ENCODE peak calls at places on chromosomes 1 and 21, in seven cellular contexts. G is upper lobe of right lung, I is AG09309, O is neural crest cell, K is NB4, B is uterus, N is A549. F is an unnamed sample.

GRCh38 chr1:225565845-225566244 is 87.1 kb downstream of the ENAH start:
- DNase-seq in G (no peak), I (peak; percentile 46), O (no peak), K (peak; percentile 71), B (no peak), N (no peak), F (no peak)

GRCh38 chr1:23799570-23800395 is 771 bp downstream of the GALE start:
- DNase-seq in G (peak; percentile 94), I (no peak), O (no peak), K (peak; percentile 69), B (peak; percentile 69), N (peak; percentile 79), F (no peak)

GRCh38 chr1:246052603-246053002 is 454.5 kb downstream of the SMYD3 start:
- DNase-seq in G (no peak), I (no peak), O (no peak), K (no peak), B (no peak), N (no peak), F (no peak)

GRCh38 chr1:12617901-12618660 is at the start of gene DHRS3:
- DNase-seq in G (peak; percentile 92), I (peak; percentile 66), O (peak; percentile 62), K (peak; percentile 86), B (peak; percentile 68), N (peak; percentile 89), F (no peak)

GRCh38 chr21:39564200-39564599 is 48.5 kb upstream of the B3GALT5 start:
- DNase-seq in G (no peak), I (no peak), O (no peak), K (no peak), B (no peak), N (no peak), F (no peak)

GRCh38 chr21:44402323-44403105 is 49.1 kb downstream of the TRPM2 start:
- DNase-seq in G (peak; percentile 50), I (no peak), O (no peak), K (no peak), B (no peak), N (no peak), F (no peak)

GRCh38 chr1:96533820-96534219 is 187.8 kb upstream of the PTBP2 start:
- DNase-seq in G (no peak), I (no peak), O (no peak), K (no peak), B (no peak), N (no peak), F (no peak)

GRCh38 chr1:209620484-209620879 is 31.7 kb downstream of the LAMB3 start:
- DNase-seq in G (no peak), I (peak; percentile 29), O (no peak), K (no peak), B (no peak), N (no peak), F (no peak)

GRCh38 chr1:151944110-151944858 is 35.0 kb upstream of the THEM4 start:
- DNase-seq in G (no peak), I (no peak), O (no peak), K (no peak), B (no peak), N (peak; percentile 43), F (no peak)

GRCh38 chr1:244041475-244042100 is 9.5 kb upstream of the ZBTB18 start:
- DNase-seq in G (no peak), I (no peak), O (no peak), K (no peak), B (no peak), N (no peak), F (no peak)

GRCh38 chr1:148372731-148373130 is 110.4 kb downstream of the PPIAL4G start:
- DNase-seq in G (no peak), I (no peak), O (no peak), K (peak; percentile 7), B (no peak), N (no peak), F (no peak)

GRCh38 chr1:151871284-151872030 is 17.9 kb upstream of the THEM5 start:
- DNase-seq in G (no peak), I (no peak), O (no peak), K (no peak), B (no peak), N (no peak), F (no peak)

GRCh38 chr1:244833734-244834595 is 1.5 kb upstream of the COX20 start:
- DNase-seq in G (peak; percentile 81), I (peak; percentile 45), O (peak; percentile 43), K (peak; percentile 83), B (peak; percentile 66), N (peak; percentile 87), F (no peak)

GRCh38 chr21:17712887-17713286 is 100.2 kb upstream of the BTG3 start:
- DNase-seq in G (no peak), I (no peak), O (no peak), K (no peak), B (no peak), N (no peak), F (no peak)

DNA sequence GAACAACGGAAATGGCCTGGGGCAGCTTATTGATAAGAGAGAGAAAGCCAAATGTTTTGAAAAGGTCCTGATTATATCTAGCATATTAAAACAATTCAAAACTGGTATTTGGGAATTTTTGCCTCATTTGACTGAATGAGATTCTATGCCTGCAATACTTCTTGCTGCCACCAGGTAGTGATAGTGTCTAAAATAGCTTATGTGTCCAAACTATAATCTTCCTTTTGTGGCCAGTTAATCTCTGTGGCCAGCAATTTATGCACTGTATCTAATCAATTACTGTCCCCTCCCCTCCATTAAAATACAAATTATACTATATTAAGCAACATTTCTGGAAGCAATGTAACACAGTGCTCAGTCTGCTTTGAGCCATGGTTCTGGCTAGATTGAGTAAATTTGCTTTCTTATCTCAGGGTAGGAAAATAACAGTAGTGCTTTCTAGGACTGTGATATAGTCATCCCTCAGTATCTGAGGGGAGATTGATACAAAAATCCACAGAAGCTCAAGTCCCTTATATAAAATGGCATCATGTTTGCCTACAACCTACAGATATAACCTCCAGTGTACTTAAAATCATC is 91.8 kb downstream of the FOXD2 start:
- DNase-seq in G (no peak), I (no peak), O (no peak), K (no peak), B (no peak), N (no peak), F (no peak)
- TF ChIP-seq CTCF in G (peak; percentile 44), I (peak; percentile 29), O (peak; percentile 76), K (peak; percentile 56), B (no peak), N (peak; percentile 27), F (peak; percentile 78)

GRCh38 chr1:240946926-240947325 is 335.0 kb upstream of the GREM2 start:
- DNase-seq in G (no peak), I (peak; percentile 29), O (peak; percentile 28), K (peak; percentile 38), B (no peak), N (peak; percentile 46), F (no peak)
- TF ChIP-seq CTCF in G (peak; percentile 39), I (peak; percentile 80), O (peak; percentile 65), K (peak; percentile 55), B (no peak), N (peak; percentile 60), F (peak; percentile 84)

DNA sequence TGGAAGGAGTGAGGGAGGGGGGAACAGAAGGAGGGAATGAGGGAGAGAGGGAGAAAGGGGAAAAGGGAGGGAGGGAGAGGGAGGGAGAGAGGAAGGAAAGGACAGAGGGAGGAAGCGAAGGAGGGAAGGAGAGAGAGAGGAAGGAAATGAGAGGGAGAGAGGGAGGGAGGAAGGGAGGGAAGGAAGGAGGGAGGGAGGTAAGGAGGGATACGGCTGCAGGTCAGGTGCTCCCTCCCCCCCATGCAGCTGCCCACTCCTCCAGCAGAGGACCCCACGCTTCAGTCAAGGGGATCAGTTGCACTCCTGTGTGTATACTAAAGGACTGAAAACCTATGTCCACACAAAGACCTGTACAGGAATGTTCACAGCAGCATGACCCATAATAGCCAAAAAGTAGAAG is 54.8 kb downstream of the CLSTN1 start:
- DNase-seq in G (no peak), I (no peak), O (no peak), K (no peak), B (no peak), N (no peak), F (peak; percentile 35)
- TF ChIP-seq CTCF in G (no peak), I (no peak), O (no peak), K (no peak), B (no peak), N (no peak), F (no peak)

DNA sequence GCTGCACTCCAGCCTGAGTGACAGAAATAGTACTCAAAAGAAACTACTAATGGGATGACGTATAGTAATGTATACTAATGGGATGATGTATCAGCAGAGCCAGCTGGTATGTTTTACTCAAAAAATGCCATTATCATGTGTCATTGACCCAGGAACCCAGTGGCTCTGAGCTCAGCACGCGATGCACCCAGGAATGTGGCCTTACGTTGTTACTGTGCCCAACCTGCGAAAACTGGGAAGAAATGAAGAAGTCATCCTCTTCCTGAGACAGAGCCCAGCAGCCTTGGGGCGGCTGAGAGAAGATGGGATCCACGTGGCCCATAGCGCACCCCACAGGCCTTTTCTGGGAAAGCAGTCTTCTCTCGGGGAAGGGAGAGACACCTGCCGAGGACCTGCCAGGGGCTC is 8.8 kb downstream of the UBE2J2 start:
- DNase-seq in G (no peak), I (peak; percentile 93), O (no peak), K (no peak), B (no peak), N (no peak), F (no peak)
- TF ChIP-seq CTCF in G (no peak), I (peak; percentile 65), O (no peak), K (peak; percentile 10), B (no peak), N (no peak), F (peak; percentile 82)

GRCh38 chr1:203366476-203366875 is 15.6 kb upstream of the FMOD start:
- DNase-seq in G (no peak), I (no peak), O (no peak), K (no peak), B (no peak), N (no peak), F (no peak)

GRCh38 chr1:203371288-203371687 is 20.4 kb upstream of the FMOD start:
- DNase-seq in G (no peak), I (no peak), O (no peak), K (no peak), B (no peak), N (no peak), F (no peak)

GRCh38 chr1:203369666-203370065 is 18.7 kb upstream of the FMOD start:
- DNase-seq in G (no peak), I (no peak), O (no peak), K (peak; percentile 16), B (no peak), N (no peak), F (no peak)

GRCh38 chr1:203367051-203367450 is 16.1 kb upstream of the FMOD start:
- DNase-seq in G (no peak), I (no peak), O (no peak), K (no peak), B (no peak), N (no peak), F (no peak)

DNA sequence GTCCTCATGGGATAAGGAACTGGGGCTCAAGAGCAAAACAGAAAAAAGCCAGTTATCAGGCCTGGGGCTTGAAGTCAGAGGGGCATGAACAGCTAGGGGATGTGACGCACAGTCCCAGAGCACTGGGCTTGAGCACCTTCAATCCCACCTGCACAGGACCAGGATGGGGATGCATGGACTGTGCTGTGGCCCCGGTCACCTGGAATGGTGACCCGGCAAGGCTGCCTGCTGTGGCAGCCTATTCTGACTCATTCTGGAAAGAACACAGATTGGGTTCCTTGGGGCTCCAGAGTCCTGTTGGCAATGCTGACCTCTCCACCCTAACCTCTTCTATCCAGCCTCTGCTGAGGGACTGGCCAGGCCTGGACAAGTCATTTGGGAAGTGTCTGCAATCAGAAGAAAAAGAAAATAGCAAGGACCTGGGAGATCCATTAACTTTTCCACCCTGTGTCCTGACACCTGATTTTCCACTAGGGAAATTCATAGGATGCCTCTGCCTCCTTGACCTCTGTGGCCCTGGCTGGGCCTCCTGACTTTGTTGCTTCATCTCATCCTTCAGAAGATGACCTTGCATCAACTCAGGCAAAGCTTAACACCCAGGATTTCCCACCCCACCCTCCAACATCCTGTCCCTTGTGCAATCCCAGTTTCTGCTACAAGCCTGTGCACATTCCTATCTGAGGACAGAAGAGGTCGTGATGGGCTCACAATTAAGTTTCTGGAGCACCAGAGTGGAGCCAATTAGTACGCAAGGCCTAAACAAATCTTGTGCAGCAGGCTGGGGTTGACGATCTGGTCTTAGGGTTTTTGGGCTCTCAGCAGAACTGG is 17.9 kb upstream of the FMOD start:
- DNase-seq in G (no peak), I (no peak), O (no peak), K (peak; percentile 36), B (peak; percentile 92), N (peak; percentile 11), F (no peak)
- TF ChIP-seq CTCF in G (peak; percentile 45), I (peak; percentile 69), O (no peak), K (no peak), B (peak; percentile 69), N (no peak), F (peak; percentile 38)